ENCODE peak calls at places on chromosome 13, in five cellular contexts. B, Z, I, C and S are unnamed samples.

GRCh38 chr13:21694831-21695230 is 24.0 kb downstream of the FGF9 start:
- DNase-seq in B (no peak), Z (no peak), I (no peak), C (no peak), S (peak; percentile 67)

GRCh38 chr13:32883501-32883900 is 132.7 kb upstream of the KL start:
- DNase-seq in B (no peak), Z (no peak), I (no peak), C (no peak), S (no peak)

GRCh38 chr13:110716235-110716505 is 2.7 kb downstream of the ING1 start:
- DNase-seq in B (peak; percentile 68), Z (peak; percentile 46), I (peak; percentile 40), C (peak; percentile 73), S (peak; percentile 63)

GRCh38 chr13:91609353-91609752 is 210.9 kb downstream of the GPC5 start:
- DNase-seq in B (no peak), Z (no peak), I (no peak), C (no peak), S (no peak)

GRCh38 chr13:74325106-74325505 is 190.9 kb upstream of the KLF12 start:
- DNase-seq in B (no peak), Z (peak; percentile 10), I (peak; percentile 74), C (no peak), S (no peak)

GRCh38 chr13:98879965-98880364 is 97.9 kb downstream of the DOCK9 start:
- DNase-seq in B (no peak), Z (no peak), I (no peak), C (no peak), S (no peak)

GRCh38 chr13:76440568-76440967 is 445.6 kb downstream of the KCTD12 start:
- DNase-seq in B (no peak), Z (peak; percentile 1), I (no peak), C (no peak), S (no peak)

GRCh38 chr13:32911506-32911905 is 104.7 kb upstream of the KL start:
- DNase-seq in B (no peak), Z (peak; percentile 3), I (peak; percentile 67), C (no peak), S (no peak)

GRCh38 chr13:73913043-73913740 is 221.0 kb downstream of the KLF12 start:
- DNase-seq in B (no peak), Z (no peak), I (peak; percentile 77), C (no peak), S (no peak)

GRCh38 chr13:113794764-113795173 is 35.7 kb downstream of the TMEM255B start:
- DNase-seq in B (no peak), Z (no peak), I (no peak), C (no peak), S (peak; percentile 23)

GRCh38 chr13:69565334-69565733 is 542.3 kb upstream of the ATXN8OS start:
- DNase-seq in B (no peak), Z (no peak), I (peak; percentile 9), C (no peak), S (no peak)

GRCh38 chr13:75365724-75366173 is 116.2 kb downstream of the TBC1D4 start:
- DNase-seq in B (no peak), Z (no peak), I (peak; percentile 96), C (no peak), S (no peak)

GRCh38 chr13:87884874-87885273 is 213.7 kb downstream of the SLITRK5 start:
- DNase-seq in B (no peak), Z (peak; percentile 4), I (no peak), C (no peak), S (no peak)

GRCh38 chr13:37715606-37716015 is 117.0 kb upstream of the POSTN start:
- DNase-seq in B (peak; percentile 40), Z (no peak), I (peak; percentile 91), C (no peak), S (no peak)

GRCh38 chr13:109198585-109198984 is 569.2 kb downstream of the MYO16 start:
- DNase-seq in B (no peak), Z (no peak), I (peak; percentile 31), C (no peak), S (no peak)

GRCh38 chr13:85298387-85298924 is 500.8 kb downstream of the SLITRK6 start:
- DNase-seq in B (no peak), Z (no peak), I (no peak), C (no peak), S (no peak)

GRCh38 chr13:49540552-49540951 is 44.8 kb downstream of the PHF11 start:
- DNase-seq in B (no peak), Z (no peak), I (peak; percentile 62), C (no peak), S (no peak)

GRCh38 chr13:43876366-43876765 is 3.2 kb downstream of the CCDC122 start:
- DNase-seq in B (no peak), Z (no peak), I (no peak), C (no peak), S (no peak)

GRCh38 chr13:106899444-106899843 is 331.5 kb upstream of the ARGLU1 start:
- DNase-seq in B (no peak), Z (no peak), I (no peak), C (no peak), S (no peak)

GRCh38 chr13:29160862-29161261 is 340.7 kb downstream of the MTUS2 start:
- DNase-seq in B (no peak), Z (no peak), I (no peak), C (no peak), S (no peak)

GRCh38 chr13:40126301-40127085 is 471.0 kb downstream of the COG6 start:
- DNase-seq in B (no peak), Z (no peak), I (no peak), C (no peak), S (no peak)

GRCh38 chr13:24008679-24009078 is 111.4 kb upstream of the C1QTNF9B start:
- DNase-seq in B (no peak), Z (peak; percentile 17), I (no peak), C (no peak), S (no peak)

GRCh38 chr13:45356966-45357689 is 16.1 kb upstream of the TPT1 start:
- DNase-seq in B (no peak), Z (no peak), I (no peak), C (no peak), S (no peak)

GRCh38 chr13:102873653-102874052 is 27.8 kb downstream of the ERCC5 start:
- DNase-seq in B (no peak), Z (no peak), I (peak; percentile 54), C (no peak), S (no peak)

GRCh38 chr13:73598021-73598712 is 536.0 kb downstream of the KLF12 start:
- DNase-seq in B (no peak), Z (no peak), I (peak; percentile 85), C (no peak), S (no peak)

GRCh38 chr13:52835071-52835793 is 13.2 kb downstream of the PCDH8 start:
- DNase-seq in B (no peak), Z (no peak), I (no peak), C (no peak), S (no peak)

GRCh38 chr13:25692156-25692555 is 320.4 kb downstream of the ATP8A2 start:
- DNase-seq in B (no peak), Z (no peak), I (no peak), C (no peak), S (no peak)

GRCh38 chr13:39263531-39263930 is 225.3 kb downstream of the NHLRC3 start:
- DNase-seq in B (no peak), Z (no peak), I (no peak), C (no peak), S (no peak)

GRCh38 chr13:76707360-76707759 is 178.8 kb downstream of the KCTD12 start:
- DNase-seq in B (no peak), Z (no peak), I (peak; percentile 79), C (no peak), S (no peak)

GRCh38 chr13:34044041-34044440 is 226.1 kb downstream of the RFC3 start:
- DNase-seq in B (no peak), Z (no peak), I (peak; percentile 6), C (no peak), S (no peak)

GRCh38 chr13:32234914-32235313 is 80.2 kb downstream of the ZAR1L start:
- DNase-seq in B (no peak), Z (no peak), I (no peak), C (no peak), S (no peak)

GRCh38 chr13:50543767-50544166 is 299.7 kb downstream of the DLEU7 start:
- DNase-seq in B (peak; percentile 43), Z (no peak), I (peak; percentile 74), C (no peak), S (peak; percentile 37)